ENCODE peak calls at places on chromosomes 1 and 21, in eight cellular contexts. Q is stimulated activated CD4-positive, alpha-beta T cell treated with anti-CD3 and anti-CD28 coated beads, Interleukin-4, amount 100 ng/mL, for 4 hours; U is RPMI7951; H is Right ventricle myocardium inferior; R is EL; W is uterus; E is fibroblast of lung; I is C1 segment of cervical spinal cord. D is an unnamed sample.

GRCh38 chr1:159951551-159951950 is 2.5 kb downstream of the SLAMF9 start:
- DNase-seq in H (no peak), W (no peak), U (no peak), I (no peak), E (no peak), R (no peak), Q (no peak), D (no peak)

GRCh38 chr1:31020007-31020790 is 45.3 kb downstream of the PUM1 start:
- DNase-seq in U (no peak), R (no peak), Q (no peak), W (no peak), E (no peak), I (no peak), H (no peak), D (no peak)

GRCh38 chr1:155872527-155872926 is 13.2 kb downstream of the SYT11 start:
- DNase-seq in R (no peak), H (no peak), E (no peak), U (no peak), W (no peak), I (peak; percentile 26), Q (no peak), D (no peak)

GRCh38 chr1:234495231-234495990 is 16.4 kb upstream of the TARBP1 start:
- DNase-seq in W (no peak), R (peak; percentile 92), U (peak; percentile 84), H (no peak), E (peak; percentile 72), I (no peak), Q (no peak), D (peak; percentile 88)

GRCh38 chr1:180215856-180216625 is 14.0 kb upstream of the LHX4 start:
- DNase-seq in I (no peak), Q (no peak), H (no peak), R (no peak), E (no peak), U (no peak), W (no peak), D (no peak)

GRCh38 chr21:44535963-44536362 is 4.0 kb downstream of the KRTAP10-1 start:
- DNase-seq in E (no peak), Q (no peak), H (no peak), I (no peak), U (no peak), W (peak; percentile 7), R (no peak), D (no peak)

GRCh38 chr1:65224681-65225091 is 76.7 kb downstream of the AK4 start:
- DNase-seq in I (no peak), Q (no peak), R (no peak), E (no peak), U (no peak), H (no peak), W (no peak), D (no peak)

GRCh38 chr1:154220970-154221814 is 437 bp downstream of the UBAP2L start:
- DNase-seq in E (peak; percentile 58), R (peak; percentile 51), Q (peak; percentile 82), U (peak; percentile 58), W (peak; percentile 64), H (peak; percentile 89), I (peak; percentile 40), D (peak; percentile 65)

GRCh38 chr1:14946567-14947285 is 206.8 kb upstream of the TMEM51 start:
- DNase-seq in W (no peak), R (peak; percentile 80), I (no peak), Q (no peak), H (no peak), U (no peak), E (peak; percentile 74), D (peak; percentile 56)

GRCh38 chr1:201261771-201262547 is 21.3 kb upstream of the PKP1 start:
- DNase-seq in I (no peak), E (no peak), R (peak; percentile 59), H (no peak), U (no peak), Q (no peak), W (no peak), D (no peak)

GRCh38 chr1:20660363-20661234 is 570 bp downstream of the DDOST start:
- DNase-seq in U (no peak), H (no peak), E (no peak), Q (peak; percentile 4), W (no peak), I (no peak), R (no peak), D (no peak)

GRCh38 chr1:115794976-115795375 is 26.5 kb upstream of the CASQ2 start:
- DNase-seq in U (no peak), I (no peak), W (no peak), H (no peak), E (no peak), Q (no peak), R (no peak), D (no peak)

GRCh38 chr1:42046772-42047552 is 106.2 kb upstream of the GUCA2B start:
- DNase-seq in U (no peak), E (no peak), R (no peak), W (no peak), H (no peak), I (no peak), Q (no peak), D (no peak)

GRCh38 chr1:206662396-206663092 is 22.2 kb upstream of the MAPKAPK2 start:
- DNase-seq in H (no peak), U (no peak), E (no peak), R (no peak), Q (no peak), I (no peak), W (no peak), D (no peak)

GRCh38 chr1:37947364-37947763 is 511 bp upstream of the INPP5B start:
- DNase-seq in Q (no peak), E (no peak), R (no peak), I (no peak), W (no peak), U (no peak), H (no peak), D (no peak)

GRCh38 chr1:153245466-153245865 is 14.0 kb upstream of the LORICRIN start:
- DNase-seq in I (no peak), Q (no peak), U (no peak), H (no peak), W (no peak), R (no peak), E (no peak), D (no peak)

GRCh38 chr1:39380036-39380435 is 111.4 kb upstream of the BMP8A start:
- DNase-seq in I (no peak), H (no peak), R (no peak), E (no peak), Q (no peak), W (no peak), U (no peak), D (no peak)

GRCh38 chr1:109769335-109770078 is 5.8 kb upstream of the EPS8L3 start:
- DNase-seq in I (no peak), U (peak; percentile 55), Q (no peak), H (peak; percentile 5), R (peak; percentile 84), W (peak; percentile 5), E (peak; percentile 33), D (peak; percentile 80)

GRCh38 chr1:18681423-18681835 is 50.8 kb downstream of the PAX7 start:
- DNase-seq in E (no peak), R (peak; percentile 35), I (no peak), Q (no peak), U (peak; percentile 41), H (no peak), W (no peak), D (peak; percentile 51)

GRCh38 chr1:72433591-72433990 is 151.3 kb upstream of the NEGR1 start:
- DNase-seq in W (no peak), E (no peak), I (no peak), R (no peak), Q (no peak), H (no peak), U (no peak), D (no peak)

GRCh38 chr1:11289064-11289463 is 16.1 kb downstream of the UBIAD1 start:
- DNase-seq in H (no peak), I (no peak), Q (no peak), E (no peak), U (no peak), R (no peak), W (no peak), D (no peak)

GRCh38 chr1:117060441-117061317 is 553 bp downstream of the TTF2 start:
- DNase-seq in E (peak; percentile 42), U (peak; percentile 48), H (no peak), R (peak; percentile 44), W (no peak), Q (no peak), I (no peak), D (peak; percentile 10)

GRCh38 chr1:229221106-229222019 is 49.5 kb upstream of the RAB4A start:
- DNase-seq in I (no peak), R (no peak), Q (no peak), W (no peak), H (no peak), U (peak; percentile 21), E (peak; percentile 92), D (no peak)

GRCh38 chr1:32494196-32494595 is 29.3 kb downstream of the ZBTB8B start:
- DNase-seq in W (no peak), Q (no peak), E (no peak), R (no peak), H (no peak), I (no peak), U (no peak), D (no peak)

GRCh38 chr1:35810096-35810860 is 2.5 kb downstream of the AGO4 start:
- DNase-seq in W (no peak), I (no peak), R (peak; percentile 7), Q (no peak), U (peak; percentile 20), H (no peak), E (peak; percentile 29), D (peak; percentile 16)

D was measured in HCEC 1CT.